ENCODE peak calls at places on chromosomes 12 and 14, in nine cellular contexts. One of them, this sample, is unnamed.

GRCh38 chr12:3732901-3733300 is 20.0 kb downstream of the CRACR2A start:
- DNase-seq in Peyer's patch: peak; percentile 81
- DNase-seq in A549: no peak
- DNase-seq in B cell: no peak
- DNase-seq in fibroblast of mammary gland: no peak
- DNase-seq in choroid plexus epithelial cell: no peak
- DNase-seq in K562: no peak
- DNase-seq in IMR-90: no peak
- DNase-seq in breast epithelium: no peak
- DNase-seq in this sample: peak; percentile 74

GRCh38 chr12:89936631-89937030 is 228.0 kb upstream of the ATP2B1 start:
- DNase-seq in Peyer's patch: no peak
- DNase-seq in A549: no peak
- DNase-seq in B cell: no peak
- DNase-seq in fibroblast of mammary gland: no peak
- DNase-seq in choroid plexus epithelial cell: no peak
- DNase-seq in K562: no peak
- DNase-seq in IMR-90: no peak
- DNase-seq in breast epithelium: no peak
- DNase-seq in this sample: no peak

GRCh38 chr12:127594351-127594970 is 672.5 kb upstream of the TMEM132C start:
- DNase-seq in Peyer's patch: no peak
- DNase-seq in A549: no peak
- DNase-seq in B cell: no peak
- DNase-seq in fibroblast of mammary gland: no peak
- DNase-seq in choroid plexus epithelial cell: no peak
- DNase-seq in K562: no peak
- DNase-seq in IMR-90: no peak
- DNase-seq in breast epithelium: no peak
- DNase-seq in this sample: no peak

GRCh38 chr12:98408681-98409080 is 106.7 kb upstream of the TMPO start:
- DNase-seq in Peyer's patch: no peak
- DNase-seq in A549: no peak
- DNase-seq in B cell: no peak
- DNase-seq in fibroblast of mammary gland: no peak
- DNase-seq in choroid plexus epithelial cell: no peak
- DNase-seq in K562: no peak
- DNase-seq in IMR-90: no peak
- DNase-seq in breast epithelium: no peak
- DNase-seq in this sample: no peak

GRCh38 chr12:38417101-38417500 is 100.5 kb downstream of the ALG10B start:
- DNase-seq in Peyer's patch: no peak
- DNase-seq in A549: no peak
- DNase-seq in B cell: no peak
- DNase-seq in fibroblast of mammary gland: no peak
- DNase-seq in choroid plexus epithelial cell: no peak
- DNase-seq in K562: no peak
- DNase-seq in IMR-90: no peak
- DNase-seq in breast epithelium: no peak
- DNase-seq in this sample: no peak

GRCh38 chr12:56129210-56129691 is 1.2 kb downstream of the ESYT1 start:
- DNase-seq in Peyer's patch: peak; percentile 72
- DNase-seq in A549: peak; percentile 47
- DNase-seq in B cell: peak; percentile 60
- DNase-seq in fibroblast of mammary gland: peak; percentile 30
- DNase-seq in choroid plexus epithelial cell: no peak
- DNase-seq in K562: peak; percentile 79
- DNase-seq in IMR-90: peak; percentile 36
- DNase-seq in breast epithelium: peak; percentile 62
- DNase-seq in this sample: peak; percentile 88

GRCh38 chr12:21429994-21430393 is 7.5 kb upstream of the PYROXD1 start:
- DNase-seq in Peyer's patch: no peak
- DNase-seq in A549: no peak
- DNase-seq in B cell: no peak
- DNase-seq in fibroblast of mammary gland: no peak
- DNase-seq in choroid plexus epithelial cell: no peak
- DNase-seq in K562: no peak
- DNase-seq in IMR-90: no peak
- DNase-seq in breast epithelium: no peak
- DNase-seq in this sample: no peak

GRCh38 chr14:72582582-72582981 is 311.3 kb downstream of the DPF3 start:
- DNase-seq in Peyer's patch: no peak
- DNase-seq in A549: no peak
- DNase-seq in B cell: no peak
- DNase-seq in fibroblast of mammary gland: peak; percentile 21
- DNase-seq in choroid plexus epithelial cell: no peak
- DNase-seq in K562: no peak
- DNase-seq in IMR-90: no peak
- DNase-seq in breast epithelium: no peak
- DNase-seq in this sample: no peak

GRCh38 chr14:104504172-104504735 is 75.3 kb upstream of the C14orf180 start:
- DNase-seq in Peyer's patch: no peak
- DNase-seq in A549: no peak
- DNase-seq in B cell: no peak
- DNase-seq in fibroblast of mammary gland: no peak
- DNase-seq in choroid plexus epithelial cell: no peak
- DNase-seq in K562: no peak
- DNase-seq in IMR-90: no peak
- DNase-seq in breast epithelium: no peak
- DNase-seq in this sample: no peak

GRCh38 chr12:57613427-57614109 is 2.3 kb downstream of the ARHGEF25 start:
- DNase-seq in Peyer's patch: no peak
- DNase-seq in A549: no peak
- DNase-seq in B cell: no peak
- DNase-seq in fibroblast of mammary gland: no peak
- DNase-seq in choroid plexus epithelial cell: no peak
- DNase-seq in K562: no peak
- DNase-seq in IMR-90: no peak
- DNase-seq in breast epithelium: no peak
- DNase-seq in this sample: no peak

GRCh38 chr14:20692111-20692751 is 3.7 kb downstream of the ANG start:
- DNase-seq in Peyer's patch: no peak
- DNase-seq in A549: no peak
- DNase-seq in B cell: no peak
- DNase-seq in fibroblast of mammary gland: no peak
- DNase-seq in choroid plexus epithelial cell: no peak
- DNase-seq in K562: no peak
- DNase-seq in IMR-90: no peak
- DNase-seq in breast epithelium: no peak
- DNase-seq in this sample: no peak

GRCh38 chr12:26434299-26434915 is 239.0 kb downstream of the SSPN start:
- DNase-seq in Peyer's patch: no peak
- DNase-seq in A549: peak; percentile 77
- DNase-seq in B cell: peak; percentile 29
- DNase-seq in fibroblast of mammary gland: peak; percentile 73
- DNase-seq in choroid plexus epithelial cell: peak; percentile 81
- DNase-seq in K562: peak; percentile 41
- DNase-seq in IMR-90: peak; percentile 68
- DNase-seq in breast epithelium: no peak
- DNase-seq in this sample: no peak

GRCh38 chr12:70719672-70720420 is 82.6 kb upstream of the PTPRB start:
- DNase-seq in Peyer's patch: peak; percentile 54
- DNase-seq in A549: peak; percentile 13
- DNase-seq in B cell: peak; percentile 15
- DNase-seq in fibroblast of mammary gland: peak; percentile 31
- DNase-seq in choroid plexus epithelial cell: peak; percentile 68
- DNase-seq in K562: peak; percentile 39
- DNase-seq in IMR-90: peak; percentile 36
- DNase-seq in breast epithelium: no peak
- DNase-seq in this sample: peak; percentile 67

GRCh38 chr14:105292810-105293711 is 7.7 kb downstream of the BRF1 start:
- DNase-seq in Peyer's patch: no peak
- DNase-seq in A549: no peak
- DNase-seq in B cell: peak; percentile 31
- DNase-seq in fibroblast of mammary gland: no peak
- DNase-seq in choroid plexus epithelial cell: no peak
- DNase-seq in K562: no peak
- DNase-seq in IMR-90: no peak
- DNase-seq in breast epithelium: no peak
- DNase-seq in this sample: no peak

GRCh38 chr12:120247621-120248030 is 17.9 kb downstream of the PXN start:
- DNase-seq in Peyer's patch: no peak
- DNase-seq in A549: peak; percentile 53
- DNase-seq in B cell: no peak
- DNase-seq in fibroblast of mammary gland: peak; percentile 94
- DNase-seq in choroid plexus epithelial cell: peak; percentile 62
- DNase-seq in K562: no peak
- DNase-seq in IMR-90: peak; percentile 77
- DNase-seq in breast epithelium: no peak
- DNase-seq in this sample: no peak

GRCh38 chr12:98660521-98660920 is 15.4 kb downstream of the APAF1 start:
- DNase-seq in Peyer's patch: no peak
- DNase-seq in A549: no peak
- DNase-seq in B cell: no peak
- DNase-seq in fibroblast of mammary gland: no peak
- DNase-seq in choroid plexus epithelial cell: no peak
- DNase-seq in K562: no peak
- DNase-seq in IMR-90: no peak
- DNase-seq in breast epithelium: no peak
- DNase-seq in this sample: no peak

GRCh38 chr14:23494223-23494622 is 24.7 kb downstream of the NGDN start:
- DNase-seq in Peyer's patch: no peak
- DNase-seq in A549: no peak
- DNase-seq in B cell: no peak
- DNase-seq in fibroblast of mammary gland: peak; percentile 9
- DNase-seq in choroid plexus epithelial cell: peak; percentile 63
- DNase-seq in K562: no peak
- DNase-seq in IMR-90: peak; percentile 48
- DNase-seq in breast epithelium: no peak
- DNase-seq in this sample: no peak

GRCh38 chr12:100733817-100734593 is 60.6 kb upstream of the ANO4 start:
- DNase-seq in Peyer's patch: no peak
- DNase-seq in A549: peak; percentile 60
- DNase-seq in B cell: no peak
- DNase-seq in fibroblast of mammary gland: peak; percentile 63
- DNase-seq in choroid plexus epithelial cell: peak; percentile 65
- DNase-seq in K562: no peak
- DNase-seq in IMR-90: peak; percentile 60
- DNase-seq in breast epithelium: no peak
- DNase-seq in this sample: no peak

DNA sequence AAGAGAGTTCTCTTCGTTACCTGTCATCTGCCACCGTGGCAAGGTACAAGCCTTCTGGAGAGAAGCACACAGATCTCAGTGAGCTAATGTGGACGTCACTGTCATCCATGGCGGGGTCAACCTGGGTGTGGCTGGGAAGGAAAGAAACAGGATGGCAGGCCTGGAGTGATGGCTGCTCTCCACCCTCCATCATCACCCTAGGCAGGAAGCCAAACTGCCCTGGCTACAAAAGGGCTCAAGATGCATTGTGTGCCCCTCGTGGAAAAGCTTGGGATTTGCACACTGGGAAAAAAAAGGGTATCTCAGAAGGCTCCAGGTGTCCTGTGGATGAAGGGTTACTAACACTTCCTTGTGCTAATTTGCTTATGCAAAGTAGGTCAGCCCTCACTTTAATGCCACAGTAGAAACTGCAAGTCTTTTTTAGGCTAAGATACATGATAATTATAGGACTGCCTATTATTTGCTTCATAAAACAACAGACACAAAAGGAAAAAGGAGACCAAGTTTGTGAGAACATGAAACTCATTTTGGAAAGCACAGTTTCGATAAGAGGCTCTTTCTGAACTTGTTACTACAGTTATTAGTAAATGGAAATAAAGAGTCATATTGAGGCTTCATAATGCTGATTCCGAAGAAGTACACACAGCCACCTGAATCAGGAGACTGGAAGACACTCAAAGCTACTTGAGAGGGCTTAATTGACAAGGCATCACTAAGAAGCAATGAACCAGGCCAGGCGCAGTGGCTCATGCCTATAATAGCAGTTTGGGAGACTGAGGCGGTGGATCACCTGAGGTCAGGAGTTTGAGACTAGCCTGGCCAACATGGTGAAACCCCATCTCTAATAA is 18.9 kb downstream of the RFC5 start:
- DNase-seq in Peyer's patch: no peak
- DNase-seq in A549: peak; percentile 62
- DNase-seq in B cell: no peak
- DNase-seq in fibroblast of mammary gland: peak; percentile 62
- DNase-seq in choroid plexus epithelial cell: no peak
- DNase-seq in K562: no peak
- DNase-seq in IMR-90: peak; percentile 22
- DNase-seq in breast epithelium: no peak
- DNase-seq in this sample: no peak
- TF ChIP-seq CTCF in Peyer's patch: no peak
- TF ChIP-seq CTCF in A549: no peak
- TF ChIP-seq CTCF in B cell: no peak
- TF ChIP-seq CTCF in fibroblast of mammary gland: peak; percentile 37
- TF ChIP-seq CTCF in choroid plexus epithelial cell: peak; percentile 6
- TF ChIP-seq CTCF in K562: no peak
- TF ChIP-seq CTCF in IMR-90: no peak
- TF ChIP-seq CTCF in breast epithelium: no peak
- TF ChIP-seq CTCF in this sample: no peak

GRCh38 chr14:101563654-101564443 is 2.6 kb downstream of the DIO3 start:
- DNase-seq in Peyer's patch: peak; percentile 26
- DNase-seq in A549: peak; percentile 37
- DNase-seq in B cell: no peak
- DNase-seq in fibroblast of mammary gland: no peak
- DNase-seq in choroid plexus epithelial cell: no peak
- DNase-seq in K562: no peak
- DNase-seq in IMR-90: no peak
- DNase-seq in breast epithelium: no peak
- DNase-seq in this sample: no peak
- TF ChIP-seq CTCF in Peyer's patch: no peak
- TF ChIP-seq CTCF in A549: no peak
- TF ChIP-seq CTCF in B cell: no peak
- TF ChIP-seq CTCF in fibroblast of mammary gland: no peak
- TF ChIP-seq CTCF in choroid plexus epithelial cell: no peak
- TF ChIP-seq CTCF in K562: no peak
- TF ChIP-seq CTCF in IMR-90: no peak
- TF ChIP-seq CTCF in breast epithelium: no peak
- TF ChIP-seq CTCF in this sample: no peak

DNA sequence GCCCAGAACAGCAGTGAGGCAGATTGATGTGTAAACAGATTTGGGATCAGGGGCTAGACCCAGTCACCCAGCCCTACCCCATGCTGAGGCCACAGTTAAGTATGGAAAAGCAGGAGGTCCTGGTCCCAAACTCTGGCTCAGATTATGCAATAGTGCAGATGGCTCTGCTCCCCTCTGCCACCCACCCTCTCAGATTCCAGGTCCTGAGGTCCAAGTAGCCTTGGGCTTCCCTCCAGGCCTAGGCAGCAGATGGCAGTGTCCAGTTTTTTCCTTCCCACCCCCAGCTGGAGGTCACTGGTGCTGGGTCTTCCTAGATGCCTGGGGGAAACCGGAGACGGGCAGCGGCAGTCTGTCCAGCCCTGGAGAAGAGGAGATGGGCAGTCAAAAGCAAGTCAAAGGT is 2.8 kb upstream of the DHH start:
- DNase-seq in Peyer's patch: no peak
- DNase-seq in A549: no peak
- DNase-seq in B cell: no peak
- DNase-seq in fibroblast of mammary gland: no peak
- DNase-seq in choroid plexus epithelial cell: no peak
- DNase-seq in K562: peak; percentile 6
- DNase-seq in IMR-90: no peak
- DNase-seq in breast epithelium: no peak
- DNase-seq in this sample: no peak
- TF ChIP-seq CTCF in Peyer's patch: no peak
- TF ChIP-seq CTCF in A549: no peak
- TF ChIP-seq CTCF in B cell: no peak
- TF ChIP-seq CTCF in fibroblast of mammary gland: no peak
- TF ChIP-seq CTCF in choroid plexus epithelial cell: peak; percentile 1
- TF ChIP-seq CTCF in K562: no peak
- TF ChIP-seq CTCF in IMR-90: no peak
- TF ChIP-seq CTCF in breast epithelium: no peak
- TF ChIP-seq CTCF in this sample: no peak

GRCh38 chr12:93802698-93803097 is 125.5 kb downstream of the CRADD start:
- DNase-seq in Peyer's patch: no peak
- DNase-seq in A549: no peak
- DNase-seq in B cell: no peak
- DNase-seq in fibroblast of mammary gland: peak; percentile 63
- DNase-seq in choroid plexus epithelial cell: peak; percentile 78
- DNase-seq in K562: no peak
- DNase-seq in IMR-90: peak; percentile 47
- DNase-seq in breast epithelium: no peak
- DNase-seq in this sample: no peak
- TF ChIP-seq CTCF in Peyer's patch: no peak
- TF ChIP-seq CTCF in A549: no peak
- TF ChIP-seq CTCF in B cell: no peak
- TF ChIP-seq CTCF in fibroblast of mammary gland: peak; percentile 50
- TF ChIP-seq CTCF in choroid plexus epithelial cell: peak; percentile 62
- TF ChIP-seq CTCF in K562: peak; percentile 45
- TF ChIP-seq CTCF in IMR-90: no peak
- TF ChIP-seq CTCF in breast epithelium: no peak
- TF ChIP-seq CTCF in this sample: no peak